ENCODE peak calls at places on chromosomes 4 and X, in five cellular contexts. J, H, C, X and G are unnamed samples. For H3K4me1, the result is how much of the 10 kb centered on the place peaks cover.

GRCh38 chr4:165332502-165332901 is 5.0 kb downstream of the MSMO1 start:
- DNase-seq in J (no peak), H (no peak), X (no peak), C (no peak), G (no peak)

GRCh38 chr4:102694791-102695190 is 66.0 kb downstream of the MANBA start:
- DNase-seq in H (no peak), J (no peak), X (no peak), C (no peak), G (no peak)

GRCh38 chr4:138494931-138495330 is 252.8 kb upstream of the SLC7A11 start:
- DNase-seq in C (no peak), X (peak), J (no peak), H (no peak), G (peak)

GRCh38 chr4:186781032-186781917 is 57.6 kb upstream of the FAT1 start:
- DNase-seq in J (no peak), C (no peak), H (no peak), X (no peak), G (no peak)

GRCh38 chrX:149571770-149572169 is 15.5 kb downstream of the MAGEA9B start:
- DNase-seq in H (no peak), X (no peak), C (no peak), J (no peak), G (no peak)

GRCh38 chr4:10773656-10774055 is 89.1 kb upstream of the CLNK start:
- DNase-seq in X (no peak), H (no peak), J (no peak), C (no peak), G (no peak)

GRCh38 chr4:89242864-89243740 is 64.5 kb downstream of the GPRIN3 start:
- DNase-seq in X (no peak), H (no peak), J (no peak), C (no peak), G (no peak)

GRCh38 chrX:6465731-6466130 is 69.2 kb downstream of the VCX3A start:
- DNase-seq in C (no peak), X (no peak), H (no peak), J (no peak), G (no peak)

GRCh38 chr4:113809313-113809712 is 47.8 kb upstream of the CAMK2D start:
- DNase-seq in C (peak), J (no peak), H (peak), X (no peak), G (no peak)

GRCh38 chr4:16118090-16118489 is 34.3 kb upstream of the PROM1 start:
- DNase-seq in C (peak), H (no peak), J (no peak), X (no peak), G (no peak)

GRCh38 chrX:10875995-10876394 is 235.1 kb upstream of the HCCS start:
- DNase-seq in H (no peak), J (no peak), X (no peak), C (no peak), G (no peak)

GRCh38 chrX:2928583-2929434 is at the start of gene ARSD:
- DNase-seq in H (peak), X (peak), J (peak), C (peak), G (no peak)

GRCh38 chr4:25449688-25450087 is 72.6 kb downstream of the ANAPC4 start:
- DNase-seq in C (no peak), H (no peak), X (no peak), J (no peak), G (no peak)

GRCh38 chr4:173247316-173247715 is 78.7 kb downstream of the GALNT7 start:
- DNase-seq in C (no peak), H (no peak), X (no peak), J (no peak), G (no peak)

GRCh38 chr4:47704693-47705325 is 133.1 kb downstream of the CORIN start:
- DNase-seq in H (peak), X (peak), J (no peak), C (no peak), G (peak)

GRCh38 chr4:4559596-4559995 is 17.7 kb upstream of the STX18 start:
- DNase-seq in C (no peak), X (no peak), J (no peak), H (no peak), G (no peak)

GRCh38 chr4:53644607-53645006 is 53.3 kb upstream of the LNX1 start:
- DNase-seq in X (no peak), J (no peak), C (no peak), H (no peak), G (no peak)

GRCh38 chr4:53649357-53649756 is 58.1 kb upstream of the LNX1 start:
- DNase-seq in X (no peak), C (no peak), H (no peak), J (no peak), G (no peak)

GRCh38 chr4:53647547-53647946 is 56.3 kb upstream of the LNX1 start:
- DNase-seq in H (no peak), J (no peak), X (no peak), C (no peak), G (no peak)

GRCh38 chr4:53646792-53647191 is 55.5 kb upstream of the LNX1 start:
- DNase-seq in J (no peak), X (no peak), H (no peak), C (no peak), G (no peak)

DNA sequence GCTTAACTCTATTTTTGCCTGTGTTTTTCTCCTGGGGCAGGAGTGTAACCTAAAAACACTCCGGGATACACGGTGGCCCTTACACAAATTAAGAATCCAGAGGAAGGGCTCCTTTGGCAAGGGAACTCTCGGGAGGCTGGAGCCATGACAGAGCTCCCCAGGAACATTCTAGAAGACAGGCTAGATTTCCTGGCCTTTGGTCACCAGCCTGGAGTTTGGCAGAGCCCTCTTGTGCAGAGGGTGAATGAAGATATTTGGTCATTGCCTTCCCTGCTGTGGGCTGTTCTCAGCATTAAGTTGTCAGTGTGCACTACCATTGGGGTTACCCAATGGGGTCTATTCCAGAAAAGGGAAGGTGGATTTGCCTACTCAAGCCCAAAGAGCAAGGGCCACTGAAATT is 53.8 kb upstream of the LNX1 start:
- DNase-seq in X (no peak), C (no peak), J (no peak), H (no peak), G (no peak)
- H3K4me1 ChIP-seq in X (under half), C (under half), J (under half), H (under half), G (under half)

GRCh38 chr4:55879224-55879623 is 25.8 kb downstream of the EXOC1 start:
- DNase-seq in X (no peak), J (no peak), C (no peak), H (no peak), G (no peak)

GRCh38 chr4:55884093-55884850 is 30.8 kb downstream of the EXOC1 start:
- DNase-seq in H (no peak), J (no peak), X (no peak), C (no peak), G (no peak)

GRCh38 chr4:55876387-55876786 is 22.9 kb downstream of the EXOC1 start:
- DNase-seq in C (no peak), J (no peak), H (no peak), X (no peak), G (no peak)

GRCh38 chr4:55884851-55885219 is 31.4 kb downstream of the EXOC1 start:
- DNase-seq in J (no peak), X (no peak), H (no peak), C (no peak), G (no peak)

DNA sequence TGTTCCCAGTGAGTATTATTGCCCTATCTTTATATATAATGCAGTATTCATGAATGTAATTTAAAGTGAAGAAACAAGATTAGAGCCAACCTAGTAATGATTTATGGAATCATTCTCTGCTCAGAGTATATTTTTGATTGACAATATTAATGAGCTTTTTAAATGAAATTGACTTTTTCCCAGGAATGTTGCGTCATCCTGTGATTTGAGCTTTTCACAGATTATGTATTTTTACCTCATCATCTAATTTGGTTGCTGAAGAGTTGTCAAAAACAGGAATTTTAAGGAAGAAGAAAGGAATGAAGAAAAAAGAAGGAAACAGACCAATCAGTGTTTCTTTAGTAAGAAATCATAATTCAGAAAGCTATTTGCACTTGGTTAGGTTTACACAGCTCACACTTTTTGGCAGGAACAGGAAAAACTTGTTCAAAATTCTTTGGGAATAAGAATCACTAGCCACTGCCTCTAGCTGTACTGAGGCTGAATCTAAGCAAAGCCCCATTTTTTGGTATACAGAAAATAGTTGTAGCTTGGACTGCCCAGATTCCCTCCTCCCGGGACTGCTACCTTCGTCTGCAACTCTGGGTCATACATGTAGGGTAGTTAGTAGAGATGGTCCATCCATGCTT is 27.3 kb downstream of the EXOC1 start:
- DNase-seq in J (no peak), C (no peak), H (no peak), X (no peak), G (no peak)
- H3K4me1 ChIP-seq in J (under half), C (under half), H (under half), X (under half), G (under half)

DNA sequence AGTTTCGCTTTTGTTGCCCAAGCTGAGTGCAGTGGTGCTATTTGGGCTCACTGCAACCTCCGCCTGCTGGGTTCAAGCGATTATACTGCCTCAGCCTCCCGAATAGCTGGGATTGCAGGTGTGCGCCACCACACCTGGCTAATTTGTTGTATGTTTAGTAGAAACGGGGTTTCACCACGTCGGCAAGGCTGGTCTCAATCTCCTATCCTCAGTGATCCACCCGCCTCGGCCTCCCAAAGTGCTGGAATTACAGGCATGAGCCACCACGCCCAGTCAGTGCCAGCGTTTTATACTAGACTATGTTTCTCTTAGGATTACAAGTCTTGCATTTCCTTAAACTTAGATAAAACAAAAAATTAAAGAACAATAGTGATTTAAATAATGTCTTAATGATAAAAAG is 13.0 kb downstream of the KLF3 start:
- DNase-seq in C (no peak), J (no peak), X (no peak), H (no peak), G (no peak)
- H3K4me1 ChIP-seq in C (under half), J (under half), X (under half), H (half or more), G (under half)

DNA sequence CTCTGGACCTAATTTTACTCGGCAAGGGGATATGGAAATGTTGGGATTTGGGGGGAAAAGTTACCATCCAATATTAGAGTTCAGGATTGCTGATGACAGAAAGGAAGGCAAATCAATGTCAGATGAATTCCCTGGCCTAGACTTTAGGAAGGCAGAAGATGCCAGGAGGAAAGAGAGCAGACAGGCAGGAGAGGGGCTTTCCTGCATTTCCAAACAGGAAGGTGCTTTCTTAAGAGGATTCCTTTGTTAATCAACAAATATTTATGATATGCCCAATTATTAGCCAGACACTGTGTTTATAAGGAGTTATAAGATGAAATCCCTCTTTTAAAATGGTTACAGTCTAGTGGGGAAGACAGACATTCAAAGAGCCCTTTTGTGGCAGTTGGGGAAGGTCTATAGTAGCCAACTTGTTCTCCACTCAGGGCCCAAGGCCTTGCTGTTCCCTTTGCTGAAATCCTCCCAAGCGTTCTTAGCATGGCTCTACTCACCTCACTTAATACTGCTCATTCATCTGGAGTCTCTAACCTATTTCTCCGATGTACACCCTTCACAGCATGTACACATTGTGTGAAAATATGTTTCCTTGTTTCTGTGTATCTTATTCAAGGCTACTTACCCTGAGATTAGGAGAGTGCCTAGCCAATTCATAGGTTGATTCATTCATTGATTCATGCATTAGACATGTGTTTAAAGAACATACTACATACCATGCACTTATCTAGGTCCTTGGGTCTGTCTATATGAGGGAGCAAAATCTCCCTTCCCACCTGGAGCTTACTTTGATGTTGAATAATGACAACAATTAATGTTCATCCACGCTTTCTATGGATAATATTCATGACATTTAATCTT is 5.3 kb downstream of the IGFBP7 start:
- DNase-seq in X (no peak), C (no peak), J (no peak), H (no peak), G (no peak)
- H3K4me1 ChIP-seq in X (under half), C (under half), J (under half), H (half or more), G (under half)

GRCh38 chr4:143360838-143361237 is 24.2 kb downstream of the GAB1 start:
- DNase-seq in C (no peak), J (no peak), H (no peak), X (no peak), G (no peak)
- H3K4me1 ChIP-seq in C (under half), J (under half), H (half or more), X (under half), G (under half)

GRCh38 chr4:26859762-26860156 is 882 bp upstream of the STIM2 start:
- DNase-seq in H (no peak), X (no peak), J (no peak), C (no peak), G (no peak)

GRCh38 chr4:26861434-26862186 is 969 bp downstream of the STIM2 start:
- DNase-seq in C (peak), X (peak), H (peak), J (peak), G (peak)

GRCh38 chr4:26860157-26860921 is at the start of gene STIM2:
- DNase-seq in H (peak), J (peak), C (peak), X (peak), G (peak)

GRCh38 chr4:26862381-26862915 is 1.8 kb downstream of the STIM2 start:
- DNase-seq in X (no peak), C (no peak), H (no peak), J (no peak), G (no peak)

GRCh38 chr4:26860922-26861433 is 337 bp downstream of the STIM2 start:
- DNase-seq in C (no peak), X (peak), J (peak), H (peak), G (peak)
- H3K4me1 ChIP-seq in C (under half), X (under half), J (under half), H (half or more), G (half or more)

DNA sequence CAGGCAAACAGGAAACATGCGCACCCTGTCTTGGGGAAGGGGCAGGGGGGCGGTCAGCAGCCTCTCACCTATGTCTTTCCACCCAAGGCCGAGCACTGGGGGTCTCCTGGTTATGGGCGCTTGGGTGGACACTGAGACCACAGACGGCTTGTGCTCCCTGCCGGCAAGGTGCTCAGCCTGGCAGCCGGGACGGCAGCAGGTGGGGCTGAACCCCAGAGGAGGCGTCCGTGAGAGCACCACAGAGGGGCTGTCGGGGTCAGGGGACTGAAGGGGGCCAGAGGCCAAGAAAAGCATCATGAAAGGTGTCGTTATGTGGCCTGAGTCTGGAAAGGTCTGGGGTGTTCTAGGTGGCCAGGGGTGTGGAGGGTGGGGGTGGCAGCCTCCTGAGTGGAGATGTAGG is 19.6 kb downstream of the DOK7 start:
- DNase-seq in J (no peak), H (no peak), X (no peak), C (no peak), G (no peak)
- H3K4me1 ChIP-seq in J (under half), H (half or more), X (under half), C (under half), G (under half)